ENCODE peak calls at places on chromosomes 2 and 18, in seven cellular contexts. Z is kidney; Y is right lobe of liver; P is foreskin fibroblast; U is PC-3; G is CD8-positive, alpha-beta T cell; C is neural crest cell. L is an unnamed sample.

GRCh38 chr2:224025874-224026273 is 13.2 kb downstream of the SERPINE2 start:
- DNase-seq in Z (no peak), Y (no peak), P (no peak), U (no peak), G (peak), C (no peak), L (no peak)

GRCh38 chr2:74333175-74333574 is 10.0 kb downstream of the SLC4A5 start:
- DNase-seq in Z (no peak), Y (no peak), P (peak), U (peak), G (no peak), C (no peak), L (no peak)

GRCh38 chr18:32378705-32379104 is 92.0 kb downstream of the GAREM1 start:
- DNase-seq in Z (no peak), Y (peak), P (peak), U (peak), G (no peak), C (no peak), L (no peak)

GRCh38 chr2:142222715-142223114 is 91.9 kb upstream of the LRP1B start:
- DNase-seq in Z (no peak), Y (no peak), P (no peak), U (no peak), G (no peak), C (no peak), L (no peak)

GRCh38 chr2:3631161-3631850 is 26.7 kb upstream of the ALLC start:
- DNase-seq in Z (peak), Y (no peak), P (no peak), U (no peak), G (peak), C (no peak), L (no peak)

GRCh38 chr2:219060821-219061791 is at the start of gene IHH:
- DNase-seq in Z (peak), Y (peak), P (no peak), U (peak), G (no peak), C (no peak), L (peak)

GRCh38 chr2:169129703-169130243 is 60.4 kb downstream of the DHRS9 start:
- DNase-seq in Z (no peak), Y (no peak), P (no peak), U (peak), G (no peak), C (no peak), L (no peak)

GRCh38 chr2:176561706-176562105 is 292.5 kb downstream of the MTX2 start:
- DNase-seq in Z (no peak), Y (no peak), P (no peak), U (no peak), G (no peak), C (no peak), L (no peak)

GRCh38 chr2:128234613-128235012 is 84.1 kb downstream of the HS6ST1 start:
- DNase-seq in Z (no peak), Y (no peak), P (no peak), U (no peak), G (no peak), C (no peak), L (no peak)

GRCh38 chr2:46276652-46277051 is 20.6 kb upstream of the EPAS1 start:
- DNase-seq in Z (no peak), Y (no peak), P (no peak), U (no peak), G (no peak), C (no peak), L (no peak)

GRCh38 chr2:199282309-199282708 is 175.4 kb downstream of the SATB2 start:
- DNase-seq in Z (no peak), Y (no peak), P (no peak), U (no peak), G (no peak), C (no peak), L (no peak)

GRCh38 chr2:55175254-55176093 is 56.6 kb downstream of the CLHC1 start:
- DNase-seq in Z (no peak), Y (no peak), P (peak), U (peak), G (no peak), C (no peak), L (no peak)

GRCh38 chr2:172403881-172404470 is 23.4 kb upstream of the ITGA6 start:
- DNase-seq in Z (no peak), Y (no peak), P (no peak), U (no peak), G (no peak), C (no peak), L (no peak)

GRCh38 chr18:57190026-57190425 is 43.1 kb downstream of the BOD1L2 start:
- DNase-seq in Z (no peak), Y (no peak), P (no peak), U (no peak), G (no peak), C (no peak), L (no peak)

GRCh38 chr2:234682492-234683228 is 185.8 kb upstream of the ARL4C start:
- DNase-seq in Z (no peak), Y (no peak), P (no peak), U (no peak), G (no peak), C (no peak), L (no peak)

GRCh38 chr18:45783097-45784075 is 42.1 kb upstream of the SIGLEC15 start:
- DNase-seq in Z (no peak), Y (no peak), P (no peak), U (no peak), G (no peak), C (no peak), L (no peak)

GRCh38 chr2:157302492-157303099 is 23.0 kb downstream of the ERMN start:
- DNase-seq in Z (no peak), Y (no peak), P (peak), U (peak), G (no peak), C (peak), L (no peak)

GRCh38 chr2:203713381-203713780 is 6.9 kb downstream of the CD28 start:
- DNase-seq in Z (no peak), Y (no peak), P (no peak), U (no peak), G (no peak), C (no peak), L (no peak)

GRCh38 chr2:165293439-165294420 is 54.5 kb downstream of the SCN2A start:
- DNase-seq in Z (no peak), Y (no peak), P (peak), U (peak), G (no peak), C (peak), L (no peak)

GRCh38 chr2:25275575-25275965 is 66.2 kb downstream of the DNMT3A start:
- DNase-seq in Z (no peak), Y (no peak), P (no peak), U (no peak), G (no peak), C (no peak), L (no peak)

GRCh38 chr2:25215948-25216679 is 47.7 kb upstream of the POMC start:
- DNase-seq in Z (peak), Y (peak), P (peak), U (no peak), G (peak), C (peak), L (peak)

GRCh38 chr2:218786133-218786532 is 4.2 kb downstream of the CYP27A1 start:
- DNase-seq in Z (no peak), Y (no peak), P (no peak), U (no peak), G (no peak), C (no peak), L (no peak)

GRCh38 chr2:180268006-180268405 is 260.9 kb upstream of the CWC22 start:
- DNase-seq in Z (no peak), Y (no peak), P (no peak), U (no peak), G (no peak), C (no peak), L (no peak)

GRCh38 chr2:63790491-63790890 is 51.2 kb upstream of the UGP2 start:
- DNase-seq in Z (no peak), Y (no peak), P (no peak), U (no peak), G (no peak), C (no peak), L (no peak)

GRCh38 chr18:2939317-2939716 is 73.6 kb downstream of the LPIN2 start:
- DNase-seq in Z (peak), Y (peak), P (no peak), U (no peak), G (no peak), C (no peak), L (peak)

GRCh38 chr2:189091253-189091652 is 88.3 kb downstream of the COL5A2 start:
- DNase-seq in Z (no peak), Y (no peak), P (no peak), U (no peak), G (no peak), C (no peak), L (no peak)

GRCh38 chr2:112644155-112644932 is 1.4 kb upstream of the SLC20A1 start:
- DNase-seq in Z (no peak), Y (no peak), P (no peak), U (peak), G (no peak), C (no peak), L (no peak)

GRCh38 chr18:47912794-47913594 is 17.5 kb downstream of the SMAD2 start:
- DNase-seq in Z (no peak), Y (no peak), P (no peak), U (no peak), G (no peak), C (no peak), L (no peak)

GRCh38 chr2:98102878-98103277 is 15.9 kb downstream of the VWA3B start:
- DNase-seq in Z (no peak), Y (no peak), P (no peak), U (no peak), G (no peak), C (no peak), L (no peak)

GRCh38 chr2:129918604-129919003 is 60.9 kb upstream of the RAB6C start:
- DNase-seq in Z (no peak), Y (no peak), P (no peak), U (no peak), G (no peak), C (no peak), L (no peak)

GRCh38 chr2:129922571-129923264 is 56.7 kb upstream of the RAB6C start:
- DNase-seq in Z (no peak), Y (no peak), P (no peak), U (no peak), G (no peak), C (no peak), L (no peak)

GRCh38 chr2:129927696-129928095 is 51.8 kb upstream of the RAB6C start:
- DNase-seq in Z (no peak), Y (no peak), P (no peak), U (no peak), G (no peak), C (no peak), L (no peak)

GRCh38 chr2:129925381-129925780 is 54.1 kb upstream of the RAB6C start:
- DNase-seq in Z (no peak), Y (no peak), P (no peak), U (no peak), G (no peak), C (no peak), L (no peak)

DNA sequence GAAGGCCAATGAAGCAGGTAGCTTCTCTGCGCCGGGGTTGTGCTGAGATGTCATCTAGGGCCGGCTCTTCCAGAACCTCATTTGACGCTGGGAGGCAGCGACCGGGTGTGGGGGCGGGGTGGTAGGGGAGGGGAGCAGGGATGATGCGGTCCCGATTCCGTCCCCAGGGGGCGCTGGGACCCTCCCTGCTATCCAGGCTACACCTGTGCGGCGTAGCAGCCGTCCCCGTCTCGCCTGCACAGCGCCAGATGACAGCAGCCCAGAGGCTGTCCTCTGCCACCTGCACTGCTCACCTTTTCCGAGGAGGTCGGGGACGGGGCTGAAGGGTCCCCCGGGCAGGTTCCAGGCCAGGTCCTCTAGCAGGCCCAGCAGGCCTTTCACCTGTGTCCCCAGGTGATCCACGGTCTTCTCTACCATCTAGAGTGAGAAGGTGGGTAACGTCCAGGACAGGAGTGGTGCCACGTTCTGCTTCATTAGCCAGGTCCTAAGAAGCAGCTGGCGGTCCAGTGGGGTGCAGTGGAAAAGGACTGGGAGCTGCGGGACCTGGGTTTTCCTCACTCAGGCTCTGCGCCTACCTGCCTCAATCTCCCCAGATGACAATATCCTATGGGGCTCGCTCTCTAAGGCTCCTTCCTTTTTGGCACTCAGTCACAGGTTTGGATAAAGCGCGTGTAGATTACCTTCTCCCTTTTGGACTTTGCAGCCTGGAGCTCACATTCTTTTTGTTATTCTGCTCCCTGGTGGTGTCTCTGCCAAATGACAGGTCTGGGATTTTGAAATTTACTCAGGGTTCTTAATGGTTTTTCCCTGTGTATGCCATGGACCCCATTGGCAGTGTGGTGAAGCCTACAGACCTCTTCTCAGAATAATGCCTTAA is 56.0 kb upstream of the RAB6C start:
- DNase-seq in Z (no peak), Y (no peak), P (peak), U (peak), G (no peak), C (peak), L (no peak)
- TF ChIP-seq CTCF in Z (peak), Y (peak), P (peak), U (peak), G (no peak), C (peak), L (peak)

GRCh38 chr2:227932403-227932802 is 61.0 kb downstream of the DAW1 start:
- DNase-seq in Z (no peak), Y (no peak), P (no peak), U (peak), G (no peak), C (no peak), L (no peak)
- TF ChIP-seq CTCF in Z (no peak), Y (no peak), P (no peak), U (peak), G (no peak), C (no peak), L (no peak)

GRCh38 chr2:9423100-9423921 is at the start of the genes CPSF3 and ITGB1BP1:
- DNase-seq in Z (peak), Y (peak), P (peak), U (peak), G (peak), C (peak), L (peak)

GRCh38 chr2:9423922-9424272 is 443 bp downstream of the CPSF3 start:
- DNase-seq in Z (no peak), Y (no peak), P (no peak), U (peak), G (no peak), C (no peak), L (no peak)

GRCh38 chr2:9420495-9420894 is 2.8 kb downstream of the ITGB1BP1 start:
- DNase-seq in Z (no peak), Y (no peak), P (no peak), U (no peak), G (no peak), C (no peak), L (no peak)

GRCh38 chr2:9424447-9425164 is 1.2 kb downstream of the CPSF3 start:
- DNase-seq in Z (no peak), Y (no peak), P (no peak), U (no peak), G (no peak), C (no peak), L (no peak)

DNA sequence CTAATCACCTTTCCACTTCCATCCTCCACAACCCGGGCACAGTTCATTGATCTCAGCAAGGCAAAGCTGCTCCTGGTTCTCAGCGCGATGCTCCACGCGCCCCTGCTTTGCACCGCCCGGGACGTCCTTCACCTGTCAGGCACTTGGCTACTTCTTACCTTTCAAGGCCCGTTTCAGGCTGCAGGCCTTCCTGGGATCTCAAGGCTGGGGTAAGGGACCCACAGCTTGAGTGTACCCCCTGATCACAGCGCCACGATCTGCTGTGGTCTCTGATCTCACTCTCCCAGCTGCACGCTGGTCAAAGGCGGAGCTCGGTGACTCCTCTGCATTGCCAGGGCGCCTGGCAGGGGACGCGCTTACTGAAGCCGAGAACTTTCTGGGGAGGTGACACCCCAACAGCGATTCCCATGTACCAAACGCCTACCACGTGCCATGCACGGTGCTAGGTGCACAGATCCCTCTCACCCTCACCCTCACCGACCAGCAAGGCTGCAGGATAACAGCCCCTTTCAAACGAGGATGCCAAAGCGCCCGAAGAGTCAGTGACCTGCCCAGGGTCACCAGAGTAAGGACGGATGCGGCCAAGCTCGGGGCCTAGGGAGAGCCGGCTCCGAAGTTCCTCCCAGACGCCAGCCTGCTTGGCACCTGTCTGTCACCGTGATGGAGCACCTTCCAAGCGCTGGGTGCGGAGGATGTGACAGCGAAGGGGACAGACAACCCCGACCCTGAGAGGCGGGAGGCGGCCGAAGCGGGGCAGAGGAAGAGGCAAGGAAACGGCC is 818 bp downstream of the ITGB1BP1 start:
- DNase-seq in Z (peak), Y (peak), P (no peak), U (peak), G (peak), C (no peak), L (peak)
- TF ChIP-seq CTCF in Z (no peak), Y (no peak), P (no peak), U (no peak), G (no peak), C (no peak), L (no peak)

GRCh38 chr2:60337142-60337497 is 216.3 kb downstream of the BCL11A start:
- DNase-seq in Z (no peak), Y (no peak), P (no peak), U (peak), G (peak), C (no peak), L (no peak)
- TF ChIP-seq CTCF in Z (no peak), Y (no peak), P (no peak), U (peak), G (no peak), C (no peak), L (no peak)

GRCh38 chr2:212536385-212537310 is 2.0 kb downstream of the ERBB4 start:
- DNase-seq in Z (peak), Y (peak), P (no peak), U (no peak), G (no peak), C (peak), L (no peak)
- TF ChIP-seq CTCF in Z (no peak), Y (no peak), P (no peak), U (no peak), G (no peak), C (peak), L (no peak)

L was measured in lower lobe of right lung.